ENCODE peak calls at places on chromosome 3, in eight cellular contexts. T is AG09309, I is kidney, G is choroid plexus epithelial cell, U is ovary, M is activated B cell treated with CpG ODN at 0.5 μM for 24 hours, Z is left ventricle myocardium inferior, R is cardiac muscle cell. L is an unnamed sample.
A peak's percentile ranks its signal among the peaks of the same experiment; 100 is the strongest.

GRCh38 chr3:2154596-2154995 is 55.9 kb downstream of the CNTN4 start:
- DNase-seq in Z (no peak), T (no peak), R (no peak), U (no peak), M (no peak), I (no peak), G (no peak), L (no peak)

GRCh38 chr3:46112984-46113383 is 85.7 kb upstream of the XCR1 start:
- DNase-seq in I (no peak), G (no peak), R (no peak), Z (no peak), T (no peak), U (no peak), M (no peak), L (no peak)

GRCh38 chr3:25427155-25428002 is 684 bp upstream of the RARB start:
- DNase-seq in M (no peak), Z (no peak), G (peak; percentile 80), I (no peak), R (peak; percentile 63), U (no peak), T (no peak), L (no peak)

GRCh38 chr3:159787191-159787590 is 201.4 kb upstream of the IL12A start:
- DNase-seq in U (no peak), T (peak; percentile 34), M (no peak), Z (no peak), G (peak; percentile 93), I (no peak), R (peak; percentile 86), L (no peak)

GRCh38 chr3:130915567-130916292 is 21.8 kb downstream of the ATP2C1 start:
- DNase-seq in Z (no peak), G (no peak), T (no peak), I (no peak), M (no peak), R (no peak), U (no peak), L (no peak)

GRCh38 chr3:117743962-117744361 is 1034.4 kb downstream of the TUSC7 start:
- DNase-seq in Z (no peak), M (no peak), T (no peak), U (no peak), I (no peak), G (no peak), R (no peak), L (no peak)

GRCh38 chr3:7854721-7855120 is 646.9 kb upstream of the LMCD1 start:
- DNase-seq in Z (no peak), T (no peak), G (no peak), I (no peak), R (no peak), M (no peak), U (no peak), L (no peak)

GRCh38 chr3:46383211-46383945 is 12.6 kb downstream of the CCR5 start:
- DNase-seq in G (no peak), M (no peak), R (no peak), Z (no peak), I (no peak), T (no peak), U (no peak), L (no peak)

GRCh38 chr3:188154758-188155574 is 1.0 kb downstream of the LPP start:
- DNase-seq in U (no peak), R (no peak), G (peak; percentile 34), T (no peak), M (no peak), Z (no peak), I (no peak), L (no peak)

GRCh38 chr3:186452517-186452916 is 90.5 kb upstream of the DGKG start:
- DNase-seq in T (peak; percentile 61), Z (no peak), G (peak; percentile 95), M (no peak), R (peak; percentile 88), I (no peak), U (no peak), L (no peak)

GRCh38 chr3:99865321-99865720 is 47.7 kb downstream of the CMSS1 start:
- DNase-seq in U (no peak), I (no peak), G (peak; percentile 82), R (peak; percentile 48), M (no peak), Z (no peak), T (no peak), L (no peak)

GRCh38 chr3:195224980-195225580 is 45.9 kb downstream of the XXYLT1 start:
- DNase-seq in M (no peak), R (no peak), Z (no peak), U (no peak), T (no peak), I (no peak), G (no peak), L (no peak)

GRCh38 chr3:153856932-153857331 is 264.3 kb upstream of the ARHGEF26 start:
- DNase-seq in U (no peak), M (no peak), Z (no peak), I (no peak), T (no peak), R (no peak), G (no peak), L (no peak)

GRCh38 chr3:72265661-72266370 is 480.9 kb upstream of the PROK2 start:
- DNase-seq in U (no peak), Z (no peak), M (no peak), I (no peak), G (no peak), T (no peak), R (no peak), L (no peak)

GRCh38 chr3:72263223-72264015 is 478.5 kb upstream of the PROK2 start:
- DNase-seq in I (no peak), G (peak; percentile 9), M (no peak), T (no peak), R (no peak), U (no peak), Z (no peak), L (no peak)

GRCh38 chr3:72261566-72262564 is 476.9 kb upstream of the PROK2 start:
- DNase-seq in I (no peak), U (no peak), G (no peak), M (no peak), R (no peak), Z (no peak), T (no peak), L (no peak)

GRCh38 chr3:72262707-72263106 is 477.8 kb upstream of the PROK2 start:
- DNase-seq in U (no peak), T (no peak), G (no peak), M (no peak), R (no peak), Z (no peak), I (no peak), L (no peak)

GRCh38 chr3:72265250-72265649 is 480.3 kb upstream of the PROK2 start:
- DNase-seq in U (no peak), M (no peak), Z (no peak), G (peak; percentile 58), I (no peak), R (peak; percentile 60), T (no peak), L (no peak)
- TF ChIP-seq CTCF in U (no peak), M (no peak), Z (peak; percentile 51), G (peak; percentile 51), I (no peak), R (peak; percentile 52), T (peak; percentile 46), L (peak; percentile 41)

GRCh38 chr3:64925575-64925974 is 237.8 kb upstream of the ADAMTS9 start:
- DNase-seq in U (no peak), R (no peak), I (no peak), G (no peak), T (no peak), M (no peak), Z (no peak), L (no peak)

GRCh38 chr3:64924961-64925360 is 237.2 kb upstream of the ADAMTS9 start:
- DNase-seq in R (no peak), T (no peak), G (no peak), U (no peak), M (no peak), Z (no peak), I (no peak), L (no peak)

GRCh38 chr3:64932016-64932518 is 244.3 kb upstream of the ADAMTS9 start:
- DNase-seq in R (no peak), I (no peak), T (no peak), G (no peak), M (no peak), Z (no peak), U (no peak), L (no peak)

GRCh38 chr3:64930891-64931290 is 243.1 kb upstream of the ADAMTS9 start:
- DNase-seq in R (no peak), G (no peak), T (no peak), M (no peak), U (no peak), Z (no peak), I (no peak), L (no peak)

DNA sequence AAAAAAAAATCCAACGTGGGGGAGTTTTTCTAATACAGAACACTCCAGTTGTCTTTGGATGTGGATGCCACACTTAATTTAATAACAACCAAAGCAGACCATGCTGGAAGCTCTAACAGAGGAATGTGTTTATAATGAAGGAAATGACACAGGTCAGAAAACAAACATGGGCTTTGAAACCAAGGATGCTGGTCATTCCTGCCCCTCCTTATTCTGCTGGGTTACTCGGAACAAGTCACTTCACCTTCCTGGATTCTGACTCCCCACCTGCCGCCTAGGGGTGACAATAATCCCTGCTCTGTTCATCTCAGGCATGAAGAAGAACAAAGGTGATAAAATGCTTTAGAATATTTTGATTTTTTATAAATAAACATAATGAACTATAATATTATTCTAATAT is 240.9 kb upstream of the ADAMTS9 start:
- DNase-seq in M (no peak), R (no peak), Z (no peak), T (no peak), G (no peak), I (no peak), U (no peak), L (no peak)
- TF ChIP-seq CTCF in M (no peak), R (no peak), Z (peak; percentile 36), T (no peak), G (peak; percentile 14), I (no peak), U (no peak), L (no peak)

GRCh38 chr3:58433400-58434169 is at the start of gene PDHB:
- DNase-seq in T (peak; percentile 42), U (peak; percentile 92), Z (peak; percentile 92), I (peak; percentile 97), M (peak; percentile 86), R (peak; percentile 92), G (peak; percentile 89), L (peak; percentile 80)
- TF ChIP-seq CTCF in T (no peak), U (no peak), Z (no peak), I (no peak), M (no peak), R (no peak), G (no peak), L (no peak)

DNA sequence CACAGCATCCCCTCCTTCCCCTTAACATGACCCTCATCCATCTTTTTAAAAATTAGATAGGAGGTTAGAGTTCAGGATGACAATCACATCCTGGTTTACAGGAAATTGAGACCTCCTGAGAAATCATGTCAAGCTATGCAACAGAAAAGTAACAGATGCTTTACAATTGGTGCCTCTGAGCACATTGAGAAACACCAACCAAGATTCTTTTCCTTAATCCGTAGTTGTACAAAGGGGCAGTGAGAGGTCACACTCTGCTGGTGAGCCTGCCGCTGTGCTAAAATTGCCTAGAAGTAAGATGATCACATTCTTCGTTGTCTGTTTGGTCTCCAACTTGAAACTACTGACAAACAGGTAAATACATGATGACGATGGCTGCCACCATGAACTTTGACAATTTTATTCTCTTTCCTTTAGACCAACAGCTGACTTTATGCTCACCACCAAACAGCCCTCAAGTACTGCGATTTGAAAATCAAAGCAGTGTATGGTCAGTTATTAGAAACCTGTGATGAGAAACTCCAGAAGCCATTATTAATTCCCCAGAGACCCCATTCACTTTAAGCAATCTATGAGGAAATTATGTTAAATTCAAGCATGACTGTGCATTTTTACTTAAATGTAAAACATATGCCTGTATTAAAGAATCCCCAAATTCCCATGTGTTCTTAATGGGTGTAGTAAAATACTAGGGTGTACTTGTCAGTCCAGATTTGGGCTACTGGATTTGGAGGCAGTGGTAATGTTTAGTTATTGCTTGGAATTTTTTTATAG is 210.7 kb upstream of the UBE2E1 start:
- DNase-seq in M (no peak), R (peak; percentile 52), T (no peak), Z (no peak), U (no peak), I (no peak), G (peak; percentile 94), L (no peak)
- TF ChIP-seq CTCF in M (no peak), R (no peak), T (no peak), Z (no peak), U (no peak), I (no peak), G (peak; percentile 56), L (no peak)